ENCODE peak calls at places on chromosome 17, in seven cellular contexts. F, V, Q, P, D, R and G are unnamed samples.

GRCh38 chr17:15157051-15157450 is 108.1 kb downstream of the PMP22 start:
- DNase-seq in F (no peak), V (no peak), D (no peak), R (no peak), P (no peak), Q (no peak), G (no peak)

GRCh38 chr17:63996430-63997182 is 1.5 kb upstream of the PRR29 start:
- DNase-seq in Q (no peak), V (no peak), P (no peak), R (no peak), F (no peak), D (no peak), G (peak; percentile 21)

GRCh38 chr17:50239913-50240312 is 34.4 kb upstream of the TMEM92 start:
- DNase-seq in P (no peak), V (no peak), Q (no peak), R (no peak), D (no peak), F (no peak), G (no peak)

GRCh38 chr17:39100530-39100929 is 50.9 kb downstream of the PLXDC1 start:
- DNase-seq in F (no peak), R (no peak), V (no peak), P (no peak), Q (no peak), D (no peak), G (no peak)

GRCh38 chr17:12429125-12429524 is 236.6 kb upstream of the MYOCD start:
- DNase-seq in P (no peak), D (no peak), Q (no peak), R (no peak), V (no peak), F (no peak), G (no peak)

GRCh38 chr17:8957721-8958120 is 7.8 kb downstream of the PIK3R5 start:
- DNase-seq in D (no peak), Q (no peak), P (no peak), R (no peak), F (no peak), V (peak; percentile 11), G (no peak)

GRCh38 chr17:79388556-79389295 is 222.1 kb downstream of the RBFOX3 start:
- DNase-seq in D (no peak), R (no peak), P (no peak), Q (peak; percentile 80), V (peak; percentile 82), F (peak; percentile 78), G (peak; percentile 60)

GRCh38 chr17:79073016-79073705 is 1.5 kb upstream of the ENGASE start:
- DNase-seq in R (no peak), F (no peak), Q (no peak), V (no peak), P (no peak), D (no peak), G (no peak)

GRCh38 chr17:79760197-79760906 is 17.6 kb upstream of the CBX2 start:
- DNase-seq in P (no peak), Q (no peak), V (no peak), R (no peak), F (no peak), D (no peak), G (no peak)

GRCh38 chr17:34780438-34780837 is 180.8 kb downstream of the CCT6B start:
- DNase-seq in P (no peak), F (no peak), D (no peak), Q (no peak), R (no peak), V (no peak), G (no peak)

GRCh38 chr17:75082683-75083082 is 5.1 kb upstream of the SLC16A5 start:
- DNase-seq in Q (no peak), R (no peak), V (no peak), P (no peak), F (no peak), D (no peak), G (no peak)

GRCh38 chr17:19017804-19018599 is 13.4 kb upstream of the FAM83G start:
- DNase-seq in V (no peak), Q (no peak), P (no peak), F (no peak), D (no peak), R (no peak), G (no peak)

GRCh38 chr17:4980644-4981216 is 6.7 kb downstream of the CAMTA2 start:
- DNase-seq in R (no peak), Q (peak; percentile 8), D (no peak), F (peak; percentile 51), V (peak; percentile 73), P (peak; percentile 59), G (no peak)

GRCh38 chr17:1470071-1470773 is 14.2 kb upstream of the CRK start:
- DNase-seq in D (no peak), F (no peak), Q (no peak), P (no peak), R (no peak), V (no peak), G (no peak)

GRCh38 chr17:79741401-79741750 is 10.6 kb downstream of the ENPP7 start:
- DNase-seq in V (no peak), P (no peak), R (no peak), D (no peak), F (no peak), Q (no peak), G (no peak)

GRCh38 chr17:20156196-20157077 is 147.3 kb downstream of the SPECC1 start:
- DNase-seq in Q (peak; percentile 50), P (no peak), F (no peak), V (no peak), D (no peak), R (no peak), G (no peak)

GRCh38 chr17:7281953-7282751 is 634 bp downstream of the SLC2A4 start:
- DNase-seq in D (no peak), P (peak; percentile 19), R (no peak), F (no peak), Q (peak; percentile 65), V (peak; percentile 72), G (peak; percentile 88)

GRCh38 chr17:78838574-78839005 is 2.0 kb downstream of the USP36 start:
- DNase-seq in V (no peak), R (no peak), P (no peak), F (no peak), Q (no peak), D (no peak), G (no peak)

DNA sequence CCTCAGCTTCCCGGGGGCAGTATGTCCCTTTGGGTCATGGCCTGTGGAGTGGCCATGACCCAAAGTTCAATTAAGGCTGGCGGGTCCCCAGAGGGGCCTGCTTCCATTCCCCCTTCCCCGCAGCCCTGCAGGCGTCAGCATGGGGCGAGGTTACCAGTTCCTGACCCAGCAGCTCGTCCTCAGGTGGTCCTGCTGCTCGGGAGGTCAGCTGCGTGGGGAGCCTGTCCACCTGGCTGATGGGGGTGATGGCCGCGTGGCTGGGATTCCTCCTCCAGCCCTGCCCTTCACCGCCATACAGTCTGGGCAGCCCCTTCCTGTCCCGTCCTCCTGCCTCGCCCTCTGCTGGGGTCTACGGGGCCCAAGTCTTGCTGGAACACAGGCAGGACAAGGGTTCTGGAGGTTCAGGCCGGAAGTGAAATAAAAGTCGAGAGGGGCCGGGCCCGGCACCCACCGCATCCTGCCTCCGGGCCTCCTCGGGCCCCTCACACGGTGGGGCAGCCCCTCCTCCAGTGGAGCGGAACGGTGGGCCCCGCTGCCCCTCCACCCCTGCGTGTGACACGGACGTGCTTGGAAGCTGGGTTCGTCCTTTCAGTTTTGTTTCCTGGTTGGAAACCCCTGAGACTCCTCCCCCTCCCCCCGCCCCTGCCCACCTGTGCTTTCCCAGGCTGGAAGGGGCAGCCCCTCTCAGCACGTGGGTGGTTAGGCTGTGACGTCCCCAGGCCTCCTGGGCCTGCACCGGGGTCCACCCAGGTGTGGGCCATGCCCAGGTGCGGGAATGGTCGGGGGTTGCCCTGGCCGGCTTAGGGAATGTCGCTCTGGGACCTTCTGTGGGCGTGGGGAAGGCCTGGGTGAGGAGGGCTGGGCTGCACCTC is 6.8 kb downstream of the UBALD2 start:
- DNase-seq in F (no peak), R (no peak), P (peak; percentile 72), Q (peak; percentile 61), D (no peak), V (peak; percentile 67), G (no peak)
- H3K36me3 ChIP-seq in F (no peaks in the 10 kb centered on the region), R (no peaks in the 10 kb centered on the region), P (peaks cover 19% of the 10 kb centered on the region), Q (peaks cover 14% of the 10 kb centered on the region), D (peaks cover 8% of the 10 kb centered on the region), V (no peaks in the 10 kb centered on the region), G (peaks cover 19% of the 10 kb centered on the region)

DNA sequence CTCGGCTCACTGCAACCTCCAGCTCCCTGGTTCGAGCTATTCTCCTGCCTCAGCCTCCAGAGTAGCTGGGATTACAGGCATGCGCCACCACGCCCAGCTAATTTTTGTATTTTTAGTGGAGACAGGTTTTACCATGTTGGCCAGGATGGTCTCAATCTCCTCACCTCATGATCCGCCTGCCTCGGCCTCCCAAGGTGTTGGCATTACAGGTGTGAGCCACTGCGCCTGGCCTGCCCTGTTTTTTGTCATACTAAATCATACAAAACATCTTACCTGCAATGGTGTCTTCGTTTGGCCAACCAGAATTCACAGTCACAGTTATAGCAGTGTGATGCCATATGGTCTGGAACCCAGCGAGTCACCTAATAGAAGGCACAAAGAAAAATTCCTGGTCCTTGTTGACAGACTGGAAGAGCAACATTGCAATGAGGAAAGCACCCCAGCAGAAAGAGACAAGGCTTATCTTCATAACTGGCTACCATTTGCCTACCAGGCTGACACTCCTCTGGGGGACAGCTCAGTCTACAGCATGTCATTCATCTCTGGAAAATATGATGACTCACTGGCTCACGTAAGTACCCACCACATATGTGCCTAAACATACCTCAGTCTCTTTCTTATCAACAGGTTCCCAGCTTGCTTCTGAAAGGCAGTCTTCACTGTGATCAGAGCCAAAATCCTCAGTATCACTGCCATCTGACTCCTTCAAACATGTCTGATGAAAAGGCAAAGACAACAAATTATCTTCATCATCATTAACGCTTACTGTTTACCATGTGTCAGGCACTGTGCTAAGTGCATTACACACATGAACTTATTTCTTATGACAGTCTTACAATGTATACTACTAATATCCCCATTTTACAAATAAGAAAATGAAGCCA is 4.3 kb upstream of the HSF5 start:
- DNase-seq in Q (no peak), R (no peak), P (no peak), F (no peak), V (peak; percentile 6), D (no peak), G (no peak)
- H3K36me3 ChIP-seq in Q (peaks cover 70% of the 10 kb centered on the region), R (peaks cover 5% of the 10 kb centered on the region), P (peaks cover 62% of the 10 kb centered on the region), F (peaks cover 70% of the 10 kb centered on the region), V (peaks cover 88% of the 10 kb centered on the region), D (peaks cover 21% of the 10 kb centered on the region), G (peaks cover 90% of the 10 kb centered on the region)

DNA sequence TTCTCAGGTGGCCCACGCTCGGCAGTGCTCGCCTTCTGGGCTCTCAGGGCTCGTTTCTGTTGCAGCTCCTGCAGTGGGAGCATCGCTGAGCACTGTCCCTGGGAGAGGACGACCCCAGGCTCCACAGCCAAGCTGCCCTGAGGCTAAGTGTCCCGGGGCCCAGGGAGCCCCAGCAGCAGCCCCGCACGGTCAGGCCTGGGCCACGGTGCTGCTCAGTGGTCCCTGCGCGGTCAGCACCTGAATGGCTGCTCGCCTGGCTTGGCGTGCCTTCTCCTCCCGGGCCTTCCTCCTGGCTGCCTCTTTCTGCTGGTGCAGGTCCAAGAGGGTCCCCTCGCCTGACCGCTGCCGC is 23.3 kb downstream of the CEP131 start:
- DNase-seq in R (no peak), Q (no peak), F (no peak), V (no peak), D (no peak), P (no peak), G (no peak)
- H3K36me3 ChIP-seq in R (no peaks in the 10 kb centered on the region), Q (no peaks in the 10 kb centered on the region), F (peaks cover 9% of the 10 kb centered on the region), V (peaks cover 23% of the 10 kb centered on the region), D (peaks cover 4% of the 10 kb centered on the region), P (no peaks in the 10 kb centered on the region), G (peaks cover 13% of the 10 kb centered on the region)

DNA sequence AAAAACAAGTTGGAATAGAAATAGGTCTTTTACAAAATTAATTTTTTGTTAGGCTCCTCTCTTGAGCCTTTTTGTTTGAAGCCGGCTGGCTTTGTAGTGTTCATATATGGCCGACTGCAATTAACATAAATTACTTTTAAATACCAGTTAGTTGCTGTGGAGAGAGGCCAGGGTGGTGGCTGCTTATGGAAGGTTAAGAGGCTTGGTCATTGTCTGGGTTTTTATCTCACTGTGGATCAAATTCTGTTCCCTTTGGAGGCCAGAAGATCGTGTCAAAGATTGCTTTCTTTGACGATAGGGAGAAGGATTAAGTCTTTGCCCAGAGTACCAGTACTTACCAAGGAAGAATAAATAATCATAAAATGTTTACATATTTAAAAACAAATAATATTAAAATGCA is 39.9 kb downstream of the MSI2 start:
- DNase-seq in F (no peak), P (no peak), D (no peak), V (no peak), R (no peak), Q (no peak), G (no peak)
- H3K36me3 ChIP-seq in F (peaks cover 64% of the 10 kb centered on the region), P (peaks cover 7% of the 10 kb centered on the region), D (no peaks in the 10 kb centered on the region), V (peaks cover 29% of the 10 kb centered on the region), R (no peaks in the 10 kb centered on the region), Q (no peaks in the 10 kb centered on the region), G (no peaks in the 10 kb centered on the region)